ENCODE peak calls at places on chromosomes 1 and 21, in eight cellular contexts. L, T, O, M, S, E, V and N are unnamed samples.

GRCh38 chr1:151604291-151604690 is 7.6 kb upstream of the SNX27 start:
- DNase-seq in L (no peak), T (no peak), O (no peak), M (no peak), S (no peak), E (no peak), V (no peak), N (no peak)

GRCh38 chr1:78492376-78492950 is 1.7 kb downstream of the PTGFR start:
- DNase-seq in L (no peak), T (no peak), O (no peak), M (no peak), S (no peak), E (no peak), V (no peak), N (no peak)

GRCh38 chr1:106907795-106908194 is 148.7 kb upstream of the PRMT6 start:
- DNase-seq in L (no peak), T (no peak), O (no peak), M (no peak), S (no peak), E (no peak), V (no peak), N (no peak)

GRCh38 chr1:19844726-19845125 is 29.6 kb upstream of the RNF186 start:
- DNase-seq in L (no peak), T (no peak), O (no peak), M (no peak), S (no peak), E (no peak), V (no peak), N (no peak)

GRCh38 chr1:69700770-69701169 is 133.0 kb downstream of the LRRC7 start:
- DNase-seq in L (no peak), T (peak; percentile 9), O (peak; percentile 1), M (peak; percentile 38), S (no peak), E (no peak), V (no peak), N (no peak)

GRCh38 chr21:33169360-33169759 is 60.4 kb upstream of the IFNAR2 start:
- DNase-seq in L (no peak), T (no peak), O (no peak), M (no peak), S (no peak), E (no peak), V (no peak), N (no peak)

GRCh38 chr21:43800566-43800965 is 11.2 kb downstream of the RRP1 start:
- DNase-seq in L (no peak), T (no peak), O (no peak), M (no peak), S (no peak), E (no peak), V (no peak), N (no peak)

GRCh38 chr1:225700164-225700740 is 47.3 kb upstream of the ENAH start:
- DNase-seq in L (no peak), T (no peak), O (peak; percentile 98), M (peak; percentile 99), S (no peak), E (no peak), V (no peak), N (no peak)

GRCh38 chr1:204627436-204627835 is 58.1 kb downstream of the LRRN2 start:
- DNase-seq in L (no peak), T (no peak), O (no peak), M (no peak), S (no peak), E (no peak), V (no peak), N (no peak)

GRCh38 chr1:198084509-198084908 is 72.3 kb upstream of the NEK7 start:
- DNase-seq in L (no peak), T (no peak), O (no peak), M (no peak), S (no peak), E (no peak), V (no peak), N (no peak)

GRCh38 chr1:20771780-20772179 is 15.3 kb downstream of the HP1BP3 start:
- DNase-seq in L (no peak), T (no peak), O (no peak), M (no peak), S (no peak), E (no peak), V (no peak), N (no peak)

GRCh38 chr1:178011101-178011828 is 41.4 kb upstream of the SEC16B start:
- DNase-seq in L (no peak), T (no peak), O (peak; percentile 84), M (peak; percentile 58), S (no peak), E (no peak), V (no peak), N (no peak)

GRCh38 chr1:22711071-22711470 is 432 bp downstream of the EPHB2 start:
- DNase-seq in L (no peak), T (peak; percentile 15), O (no peak), M (no peak), S (no peak), E (no peak), V (no peak), N (no peak)

GRCh38 chr1:62426238-62426637 is 10.6 kb upstream of the USP1 start:
- DNase-seq in L (no peak), T (no peak), O (no peak), M (no peak), S (no peak), E (no peak), V (no peak), N (no peak)

GRCh38 chr1:46735708-46736324 is 16.9 kb upstream of the EFCAB14 start:
- DNase-seq in L (peak; percentile 58), T (no peak), O (peak; percentile 60), M (peak; percentile 81), S (no peak), E (no peak), V (no peak), N (no peak)

GRCh38 chr1:51344602-51345299 is 14.4 kb upstream of the TTC39A start:
- DNase-seq in L (no peak), T (no peak), O (no peak), M (no peak), S (no peak), E (no peak), V (no peak), N (no peak)

GRCh38 chr1:55559802-55560201 is 344.6 kb upstream of the USP24 start:
- DNase-seq in L (no peak), T (no peak), O (no peak), M (peak; percentile 29), S (no peak), E (no peak), V (no peak), N (no peak)

GRCh38 chr1:2248127-2248826 is 20.2 kb downstream of the SKI start:
- DNase-seq in L (no peak), T (no peak), O (no peak), M (no peak), S (no peak), E (no peak), V (no peak), N (no peak)

GRCh38 chr1:87331319-87332269 is 2.9 kb downstream of the LMO4 start:
- DNase-seq in L (peak; percentile 83), T (peak; percentile 71), O (peak; percentile 60), M (peak; percentile 58), S (peak; percentile 5), E (peak; percentile 29), V (peak; percentile 47), N (no peak)

GRCh38 chr1:54375331-54376084 is 30.7 kb downstream of the SSBP3 start:
- DNase-seq in L (no peak), T (no peak), O (no peak), M (no peak), S (no peak), E (no peak), V (no peak), N (no peak)

GRCh38 chr21:38679531-38679930 is 126.2 kb upstream of the ETS2 start:
- DNase-seq in L (no peak), T (no peak), O (peak; percentile 62), M (peak; percentile 77), S (no peak), E (no peak), V (no peak), N (no peak)

GRCh38 chr1:113142791-113143190 is 69.8 kb downstream of the LRIG2 start:
- DNase-seq in L (no peak), T (no peak), O (no peak), M (peak; percentile 79), S (no peak), E (no peak), V (no peak), N (no peak)

GRCh38 chr1:169483500-169483966 is 2.2 kb downstream of the SLC19A2 start:
- DNase-seq in L (no peak), T (peak; percentile 7), O (peak; percentile 79), M (peak; percentile 18), S (no peak), E (no peak), V (no peak), N (no peak)

GRCh38 chr21:38297193-38297592 is 40.4 kb downstream of the KCNJ15 start:
- DNase-seq in L (no peak), T (no peak), O (peak; percentile 78), M (peak; percentile 94), S (no peak), E (no peak), V (no peak), N (no peak)

GRCh38 chr1:238465449-238465848 is 574.7 kb upstream of the ZP4 start:
- DNase-seq in L (no peak), T (no peak), O (peak; percentile 6), M (peak; percentile 49), S (no peak), E (no peak), V (no peak), N (no peak)

GRCh38 chr1:208040714-208041393 is 129.9 kb upstream of the CD34 start:
- DNase-seq in L (no peak), T (no peak), O (no peak), M (no peak), S (no peak), E (no peak), V (no peak), N (no peak)